ENCODE peak calls at places on chromosomes 1 and 21, in seven cellular contexts. Y is GM23248, E is Peyer's patch, J is AG04450, H is kidney, G is PC-3, T is thoracic aorta. B is an unnamed sample.

GRCh38 chr1:77375990-77376389 is 94.2 kb downstream of the AK5 start:
- DNase-seq in E (no peak), G (no peak), H (no peak), Y (no peak), J (no peak), T (no peak), B (no peak)

GRCh38 chr21:45393021-45393420 is 11.9 kb upstream of the COL18A1 start:
- DNase-seq in J (no peak), E (no peak), G (no peak), H (peak), T (no peak), Y (no peak), B (no peak)

GRCh38 chr1:183862967-183863366 is 58.0 kb downstream of the RGL1 start:
- DNase-seq in Y (no peak), E (no peak), H (no peak), T (no peak), J (no peak), G (no peak), B (no peak)

GRCh38 chr1:168871531-168871930 is 142.5 kb upstream of the DPT start:
- DNase-seq in H (no peak), T (no peak), J (no peak), E (no peak), G (no peak), Y (no peak), B (no peak)

GRCh38 chr1:93579891-93580290 is 101.7 kb downstream of the BCAR3 start:
- DNase-seq in T (no peak), G (peak), Y (peak), J (peak), H (peak), E (no peak), B (no peak)

GRCh38 chr1:155286544-155286943 is 9.3 kb downstream of the HCN3 start:
- DNase-seq in E (no peak), G (no peak), J (no peak), T (no peak), Y (no peak), H (no peak), B (no peak)

GRCh38 chr21:45768741-45769049 is 125.2 kb downstream of the PCBP3 start:
- DNase-seq in T (no peak), H (no peak), J (no peak), E (no peak), Y (no peak), G (peak), B (no peak)

GRCh38 chr1:239587066-239587465 is 200.7 kb downstream of the CHRM3 start:
- DNase-seq in G (no peak), T (no peak), E (no peak), Y (no peak), H (no peak), J (no peak), B (no peak)

GRCh38 chr1:18463984-18464664 is 16.6 kb upstream of the KLHDC7A start:
- DNase-seq in Y (no peak), H (no peak), J (no peak), E (no peak), G (no peak), T (no peak), B (no peak)

GRCh38 chr1:182809414-182809957 is 19.9 kb downstream of the NPL start:
- DNase-seq in J (no peak), Y (peak), T (no peak), G (peak), E (no peak), H (no peak), B (no peak)

GRCh38 chr1:57234459-57234858 is 189.4 kb downstream of the DAB1 start:
- DNase-seq in H (no peak), E (no peak), G (no peak), Y (no peak), T (no peak), J (no peak), B (no peak)

GRCh38 chr21:42466700-42467612 is 29.1 kb downstream of the RSPH1 start:
- DNase-seq in T (no peak), H (peak), E (no peak), Y (peak), G (peak), J (no peak), B (no peak)

GRCh38 chr1:153260980-153261792 is 1.7 kb downstream of the LORICRIN start:
- DNase-seq in J (no peak), Y (peak), E (peak), G (no peak), H (peak), T (no peak), B (no peak)

GRCh38 chr21:45029298-45029967 is 44.9 kb upstream of the ADARB1 start:
- DNase-seq in H (peak), T (no peak), J (no peak), G (no peak), E (no peak), Y (peak), B (no peak)

GRCh38 chr1:171655215-171656116 is 3.0 kb upstream of the MYOC start:
- DNase-seq in G (peak), Y (peak), E (peak), J (no peak), T (no peak), H (peak), B (no peak)

GRCh38 chr1:87684786-87685185 is 356.1 kb downstream of the LMO4 start:
- DNase-seq in H (no peak), J (no peak), Y (peak), T (no peak), E (no peak), G (no peak), B (no peak)

GRCh38 chr1:202434059-202434458 is 85.6 kb downstream of the PPP1R12B start:
- DNase-seq in Y (no peak), J (no peak), G (no peak), E (no peak), H (no peak), T (no peak), B (no peak)

GRCh38 chr1:182662121-182662890 is 22.1 kb downstream of the RGS8 start:
- DNase-seq in H (no peak), Y (no peak), E (no peak), T (no peak), G (no peak), J (no peak), B (no peak)

GRCh38 chr1:67818725-67819301 is 14.5 kb downstream of the GNG12 start:
- DNase-seq in J (no peak), Y (peak), H (no peak), G (no peak), T (no peak), E (no peak), B (no peak)

GRCh38 chr1:41359211-41360073 is 1.8 kb upstream of the FOXO6 start:
- DNase-seq in E (no peak), Y (peak), T (no peak), G (no peak), H (no peak), J (no peak), B (no peak)

GRCh38 chr1:110620686-110621085 is 14.5 kb upstream of the KCNA2 start:
- DNase-seq in Y (no peak), E (peak), T (no peak), G (no peak), J (no peak), H (no peak), B (no peak)

GRCh38 chr1:212699839-212700596 is at the start of gene BATF3:
- DNase-seq in J (no peak), H (peak), Y (peak), G (no peak), E (peak), T (peak), B (no peak)

GRCh38 chr1:208254862-208255261 is 10.7 kb upstream of the PLXNA2 start:
- DNase-seq in G (no peak), H (no peak), E (no peak), T (no peak), J (no peak), Y (peak), B (no peak)

GRCh38 chr1:92858564-92859399 is 26.9 kb downstream of the RPL5 start:
- DNase-seq in H (no peak), G (peak), Y (peak), T (peak), E (peak), J (peak), B (no peak)

GRCh38 chr1:50414853-50415234 is 8.4 kb downstream of the DMRTA2 start:
- DNase-seq in Y (no peak), E (no peak), T (no peak), H (no peak), G (no peak), J (no peak), B (no peak)

GRCh38 chr1:50416150-50416527 is 7.1 kb downstream of the DMRTA2 start:
- DNase-seq in J (no peak), H (no peak), G (no peak), E (no peak), T (no peak), Y (no peak), B (no peak)

GRCh38 chr1:50415235-50416149 is 7.8 kb downstream of the DMRTA2 start:
- DNase-seq in E (no peak), Y (no peak), G (no peak), J (no peak), T (no peak), H (no peak), B (no peak)

GRCh38 chr1:50416553-50417453 is 6.4 kb downstream of the DMRTA2 start:
- DNase-seq in Y (no peak), G (no peak), T (no peak), E (no peak), H (no peak), J (no peak), B (no peak)

GRCh38 chr1:50412813-50413476 is 10.3 kb downstream of the DMRTA2 start:
- DNase-seq in Y (no peak), E (no peak), G (no peak), T (no peak), J (no peak), H (no peak), B (no peak)
- H3K27ac ChIP-seq in Y (no peak), E (no peak), G (no peak), T (no peak), J (no peak), H (no peak), B (no peak)

DNA sequence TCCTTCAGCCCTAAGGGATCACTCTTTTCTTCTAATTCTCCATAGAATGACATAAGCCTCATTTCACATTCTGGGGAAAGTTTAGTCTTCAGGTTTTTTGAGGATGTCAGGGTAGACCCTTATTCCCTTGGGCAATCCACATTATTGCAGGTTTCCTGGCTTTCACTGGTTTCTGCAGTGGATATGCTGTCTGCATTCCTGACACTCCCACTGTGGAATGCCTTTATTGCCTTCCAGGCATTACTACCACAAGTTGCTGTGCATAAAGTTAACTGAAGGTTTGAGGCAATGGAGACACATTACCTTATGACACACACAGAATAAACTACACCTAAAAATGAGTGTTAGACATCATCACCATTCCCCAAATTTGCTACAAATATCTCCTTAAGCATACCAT is 12.7 kb downstream of the FASLG start:
- DNase-seq in H (no peak), J (no peak), Y (peak), E (no peak), T (no peak), G (peak), B (no peak)
- H3K27ac ChIP-seq in H (no peak), J (no peak), Y (no peak), E (no peak), T (no peak), G (no peak), B (no peak)

DNA sequence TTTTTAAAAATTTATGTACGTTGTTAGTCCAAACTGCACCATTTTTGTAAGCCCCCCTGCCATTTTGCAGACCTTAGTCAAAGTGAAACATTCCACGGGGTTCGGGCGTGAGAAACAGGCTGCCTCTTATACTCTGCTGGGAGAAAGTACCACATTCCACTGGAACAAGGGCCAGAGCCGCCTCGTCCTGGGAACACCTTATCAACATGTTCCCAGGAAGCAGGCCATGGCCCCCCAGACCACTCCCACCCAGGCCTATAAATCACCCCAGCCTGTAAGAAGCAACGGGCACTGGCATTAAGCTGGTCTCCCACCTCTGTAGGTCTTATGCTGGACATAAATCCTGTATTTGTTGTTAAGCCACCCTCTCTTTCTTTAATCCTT is 854 bp upstream of the ZRANB2 start:
- DNase-seq in H (peak), T (no peak), E (peak), Y (no peak), G (no peak), J (no peak), B (no peak)
- H3K27ac ChIP-seq in H (no peak), T (no peak), E (no peak), Y (peak), G (peak), J (no peak), B (no peak)

DNA sequence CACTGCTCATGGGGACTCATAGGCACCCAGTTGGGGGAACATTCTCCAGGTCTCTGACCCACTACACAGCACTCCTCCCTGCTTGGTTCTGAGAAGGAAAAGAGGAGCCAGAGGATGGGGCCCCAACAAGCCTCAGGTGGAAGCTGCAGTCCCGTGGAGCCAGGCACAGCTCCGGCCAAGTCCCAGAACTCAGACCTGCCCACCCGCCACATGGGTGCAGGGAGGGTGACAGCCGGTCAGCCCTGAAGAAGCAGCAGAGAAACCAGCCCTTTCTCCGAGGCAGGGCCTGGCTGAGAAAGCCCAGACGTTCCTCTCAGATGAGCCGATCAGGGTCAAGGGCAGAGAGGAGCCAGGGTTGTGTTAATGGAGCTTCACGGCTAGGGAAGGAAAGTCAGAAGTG is 106.5 kb downstream of the PRDM16 start:
- DNase-seq in E (no peak), T (no peak), G (no peak), Y (no peak), J (no peak), H (no peak), B (no peak)
- H3K27ac ChIP-seq in E (no peak), T (peak), G (no peak), Y (no peak), J (no peak), H (peak), B (no peak)

DNA sequence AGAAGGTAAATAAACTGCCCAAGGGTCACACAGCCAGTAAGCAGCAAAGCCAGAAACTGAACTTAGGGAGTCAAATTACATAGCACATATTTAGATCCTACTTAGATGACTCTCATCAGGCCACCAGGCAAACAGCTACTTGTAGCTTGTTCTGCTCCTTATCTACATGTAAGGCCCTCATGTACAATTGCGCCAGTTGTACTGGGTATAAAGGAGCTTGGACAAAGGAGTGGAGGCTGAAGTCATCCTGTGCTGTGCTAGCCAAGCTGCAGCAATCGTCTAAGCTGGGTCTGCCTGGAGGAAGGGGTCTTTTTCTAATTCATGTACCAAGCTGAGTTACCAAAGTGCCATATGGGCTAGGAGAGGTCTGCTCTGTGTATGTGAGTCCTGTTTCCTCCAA is 12.8 kb downstream of the ETNK2 start:
- DNase-seq in H (no peak), Y (no peak), T (no peak), J (no peak), G (no peak), E (no peak), B (no peak)
- H3K27ac ChIP-seq in H (no peak), Y (no peak), T (no peak), J (no peak), G (no peak), E (no peak), B (no peak)

DNA sequence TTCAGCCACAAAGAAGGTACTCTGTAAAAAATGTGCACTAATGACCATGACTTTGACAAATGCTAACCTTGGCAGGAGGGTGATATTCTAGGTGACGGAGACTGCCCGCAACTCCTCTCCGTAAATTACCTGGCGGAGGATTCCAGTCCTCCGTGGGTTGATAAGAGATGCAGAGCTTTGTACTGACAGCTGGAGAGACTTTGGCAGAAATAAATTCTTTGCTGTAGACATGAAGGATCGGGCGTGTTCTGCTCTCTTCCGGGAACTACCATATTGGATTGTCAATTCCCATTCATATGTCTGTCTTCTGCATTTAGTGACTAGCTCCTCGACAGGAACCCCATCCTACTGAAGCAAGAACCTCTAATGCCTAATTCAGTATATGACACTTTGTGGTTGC is 158.3 kb upstream of the KAZN start:
- DNase-seq in G (no peak), H (no peak), J (no peak), Y (no peak), E (no peak), T (no peak), B (no peak)
- H3K27ac ChIP-seq in G (peak), H (no peak), J (no peak), Y (no peak), E (no peak), T (no peak), B (no peak)